ENCODE peak calls at places on chromosomes 13 and 19, in nine cellular contexts. G is fibroblast of lung, P is ovary, B is lower lobe of right lung, J is GM23338, S is right lobe of liver, Q is psoas muscle, V is GM06990, T is fibroblast of pulmonary artery. F is an unnamed sample.
A peak's percentile ranks its signal among the peaks of the same experiment; 100 is the strongest.

GRCh38 chr19:39645800-39646411 is 9.8 kb upstream of the LGALS16 start:
- DNase-seq in G (peak; percentile 20), P (no peak), B (no peak), J (peak; percentile 61), S (no peak), Q (no peak), V (no peak), T (peak; percentile 43), F (peak; percentile 14)

GRCh38 chr13:72195044-72195704 is 328.2 kb upstream of the DACH1 start:
- DNase-seq in G (no peak), P (no peak), B (no peak), J (no peak), S (no peak), Q (no peak), V (no peak), T (no peak), F (no peak)

GRCh38 chr19:18479964-18480723 is 41.7 kb downstream of the ELL start:
- DNase-seq in G (peak; percentile 66), P (peak; percentile 80), B (peak; percentile 74), J (no peak), S (no peak), Q (peak; percentile 92), V (no peak), T (peak; percentile 89), F (no peak)

GRCh38 chr13:45034342-45034741 is 45.0 kb downstream of the GPALPP1 start:
- DNase-seq in G (no peak), P (no peak), B (no peak), J (no peak), S (no peak), Q (no peak), V (no peak), T (no peak), F (no peak)

GRCh38 chr13:22428188-22428828 is 752.5 kb upstream of the SGCG start:
- DNase-seq in G (peak; percentile 3), P (no peak), B (no peak), J (no peak), S (no peak), Q (no peak), V (no peak), T (peak; percentile 24), F (no peak)

GRCh38 chr19:2290441-2291184 is 8.6 kb upstream of the PEAK3 start:
- DNase-seq in G (no peak), P (no peak), B (no peak), J (peak; percentile 65), S (no peak), Q (no peak), V (peak; percentile 73), T (no peak), F (no peak)

GRCh38 chr19:35031072-35031881 is 1.0 kb downstream of the SCN1B start:
- DNase-seq in G (peak; percentile 32), P (peak; percentile 56), B (no peak), J (peak; percentile 71), S (no peak), Q (peak; percentile 87), V (no peak), T (peak; percentile 21), F (peak; percentile 41)

GRCh38 chr13:25886438-25887214 is 165.2 kb downstream of the SHISA2 start:
- DNase-seq in G (peak; percentile 92), P (no peak), B (no peak), J (no peak), S (no peak), Q (no peak), V (no peak), T (peak; percentile 31), F (peak; percentile 90)

GRCh38 chr13:27172495-27172842 is 858 bp upstream of the USP12 start:
- DNase-seq in G (peak; percentile 55), P (no peak), B (no peak), J (no peak), S (no peak), Q (no peak), V (no peak), T (peak; percentile 72), F (no peak)

GRCh38 chr13:39676315-39676876 is 20.9 kb downstream of the COG6 start:
- DNase-seq in G (peak; percentile 37), P (peak; percentile 25), B (no peak), J (peak; percentile 77), S (no peak), Q (no peak), V (peak; percentile 20), T (peak; percentile 75), F (peak; percentile 62)

GRCh38 chr13:110372676-110373075 is 65.6 kb downstream of the COL4A2 start:
- DNase-seq in G (no peak), P (no peak), B (no peak), J (no peak), S (no peak), Q (no peak), V (no peak), T (no peak), F (no peak)

GRCh38 chr13:44396295-44396962 is 22.8 kb downstream of the SERP2 start:
- DNase-seq in G (no peak), P (no peak), B (no peak), J (no peak), S (peak; percentile 36), Q (no peak), V (no peak), T (no peak), F (no peak)

GRCh38 chr19:48588670-48589399 is 17.7 kb upstream of the SPACA4 start:
- DNase-seq in G (peak; percentile 74), P (peak; percentile 86), B (peak; percentile 97), J (peak; percentile 97), S (peak; percentile 89), Q (peak; percentile 95), V (peak; percentile 78), T (peak; percentile 84), F (peak; percentile 81)

GRCh38 chr13:50309872-50310594 is 294.8 kb downstream of the KCNRG start:
- DNase-seq in G (peak; percentile 29), P (no peak), B (no peak), J (peak; percentile 27), S (no peak), Q (no peak), V (no peak), T (no peak), F (no peak)

GRCh38 chr13:49908637-49909036 is 27.5 kb downstream of the SPRYD7 start:
- DNase-seq in G (no peak), P (no peak), B (no peak), J (peak; percentile 39), S (no peak), Q (no peak), V (no peak), T (no peak), F (no peak)

GRCh38 chr13:102845630-102846260 is at the start of gene ERCC5:
- DNase-seq in G (peak; percentile 96), P (peak; percentile 93), B (peak; percentile 94), J (peak; percentile 97), S (peak; percentile 96), Q (peak; percentile 97), V (peak; percentile 94), T (peak; percentile 97), F (peak; percentile 96)
- TF ChIP-seq CTCF in G (no peak), P (peak; percentile 13), B (no peak), J (no peak), S (no peak), Q (no peak), V (no peak), T (no peak), F (no peak)

GRCh38 chr19:5539431-5539833 is 28.3 kb downstream of the TINCR start:
- DNase-seq in G (peak; percentile 19), P (no peak), B (no peak), J (peak; percentile 85), S (no peak), Q (no peak), V (no peak), T (no peak), F (no peak)

GRCh38 chr19:5534787-5535586 is 32.8 kb downstream of the TINCR start:
- DNase-seq in G (no peak), P (no peak), B (no peak), J (peak; percentile 51), S (no peak), Q (no peak), V (no peak), T (no peak), F (no peak)

GRCh38 chr19:5533257-5533656 is 34.5 kb downstream of the TINCR start:
- DNase-seq in G (no peak), P (no peak), B (no peak), J (no peak), S (no peak), Q (no peak), V (no peak), T (no peak), F (no peak)

GRCh38 chr19:5537870-5538269 is 29.9 kb downstream of the TINCR start:
- DNase-seq in G (no peak), P (no peak), B (no peak), J (no peak), S (no peak), Q (no peak), V (no peak), T (no peak), F (no peak)

GRCh38 chr19:5536337-5536894 is 31.3 kb downstream of the TINCR start:
- DNase-seq in G (peak; percentile 72), P (peak; percentile 24), B (peak; percentile 68), J (peak; percentile 97), S (no peak), Q (peak; percentile 62), V (no peak), T (peak; percentile 23), F (peak; percentile 61)
- H3K4me3 ChIP-seq in G (no peak overlapping the region), P (no peak overlapping the region), B (no peak overlapping the region), J (peak overlapping the region; percentile 51), S (no peak overlapping the region), Q (no peak overlapping the region), V (no peak overlapping the region), T (no peak overlapping the region), F (no peak overlapping the region)

GRCh38 chr19:518292-519231 is 11.3 kb downstream of the TPGS1 start:
- DNase-seq in G (no peak), P (peak; percentile 66), B (no peak), J (peak; percentile 87), S (no peak), Q (peak; percentile 48), V (peak; percentile 51), T (peak; percentile 74), F (no peak)
- TF ChIP-seq CTCF in G (no peak), P (no peak), B (no peak), J (no peak), S (no peak), Q (no peak), V (peak; percentile 11), T (no peak), F (no peak)

GRCh38 chr13:33676700-33677048 is 141.3 kb upstream of the RFC3 start:
- DNase-seq in G (peak; percentile 54), P (peak; percentile 36), B (peak; percentile 50), J (peak; percentile 4), S (peak; percentile 80), Q (peak; percentile 53), V (no peak), T (peak; percentile 67), F (peak; percentile 29)

GRCh38 chr13:33679658-33680012 is 138.3 kb upstream of the RFC3 start:
- DNase-seq in G (no peak), P (no peak), B (no peak), J (no peak), S (no peak), Q (no peak), V (no peak), T (no peak), F (no peak)

GRCh38 chr13:33678906-33679657 is 138.9 kb upstream of the RFC3 start:
- DNase-seq in G (peak; percentile 84), P (peak; percentile 71), B (peak; percentile 68), J (peak; percentile 1), S (peak; percentile 94), Q (peak; percentile 51), V (peak; percentile 79), T (peak; percentile 95), F (peak; percentile 48)

GRCh38 chr13:33677215-33677614 is 140.7 kb upstream of the RFC3 start:
- DNase-seq in G (no peak), P (no peak), B (no peak), J (no peak), S (no peak), Q (no peak), V (no peak), T (no peak), F (no peak)

GRCh38 chr13:33678084-33678483 is 139.9 kb upstream of the RFC3 start:
- DNase-seq in G (no peak), P (no peak), B (no peak), J (peak; percentile 26), S (no peak), Q (no peak), V (no peak), T (no peak), F (no peak)
- H3K4me3 ChIP-seq in G (no peak overlapping the region), P (no peak overlapping the region), B (no peak overlapping the region), J (no peak overlapping the region), S (no peak overlapping the region), Q (no peak overlapping the region), V (no peak overlapping the region), T (no peak overlapping the region), F (no peak overlapping the region)